ENCODE peak calls at places on chromosomes 6 and 20, in six cellular contexts. C is neural crest cell, T is cardiac septum, B is GOT3, L is esophagus muscularis mucosa, M is fibroblast of mammary gland. Q is an unnamed sample.

GRCh38 chr6:46706464-46706863 is 18.8 kb downstream of the TDRD6 start:
- DNase-seq in M (no peak), C (no peak), L (no peak), B (no peak), T (no peak), Q (no peak)

GRCh38 chr6:159116343-159116742 is 52.9 kb upstream of the FNDC1 start:
- DNase-seq in B (no peak), T (no peak), M (no peak), C (no peak), L (no peak), Q (no peak)

GRCh38 chr6:49543087-49543858 is 7.2 kb upstream of the C6orf141 start:
- DNase-seq in M (no peak), T (no peak), L (no peak), C (no peak), B (no peak), Q (no peak)

GRCh38 chr20:20083796-20084195 is 31.5 kb downstream of the CFAP61 start:
- DNase-seq in M (peak), B (no peak), C (no peak), L (no peak), T (no peak), Q (peak)

GRCh38 chr6:9139762-9140161 is 704.4 kb upstream of the SLC35B3 start:
- DNase-seq in M (peak), L (no peak), B (no peak), C (no peak), T (no peak), Q (no peak)

GRCh38 chr6:37576336-37576737 is 76.6 kb upstream of the CCDC167 start:
- DNase-seq in L (no peak), B (no peak), C (no peak), T (no peak), M (peak), Q (no peak)

GRCh38 chr20:24795444-24795843 is 153.6 kb upstream of the CST7 start:
- DNase-seq in T (no peak), C (no peak), M (no peak), B (no peak), L (no peak), Q (no peak)

GRCh38 chr20:25087186-25087929 is 5.4 kb upstream of the VSX1 start:
- DNase-seq in M (no peak), L (peak), C (no peak), B (no peak), T (no peak), Q (no peak)

GRCh38 chr6:25017932-25018581 is 82.3 kb upstream of the RIPOR2 start:
- DNase-seq in C (peak), M (peak), T (peak), L (no peak), B (no peak), Q (no peak)

GRCh38 chr6:137829641-137830083 is 37.4 kb upstream of the TNFAIP3 start:
- DNase-seq in L (no peak), T (no peak), C (no peak), B (no peak), M (peak), Q (no peak)

GRCh38 chr20:59680148-59680650 is 75.9 kb downstream of the PHACTR3 start:
- DNase-seq in C (no peak), T (no peak), M (no peak), B (no peak), L (no peak), Q (no peak)

Q was measured in NCI-H524 treated with DMSO at 0.1 percent for 48 hours.